ENCODE peak calls at places on chromosomes 11 and 22, in eight cellular contexts. L is foreskin fibroblast; I is PC-3; K is iPS-NIHi11; R is NCI-H2107; Q is OCI-LY7; V is CD4-positive, alpha-beta T cell; S is activated naive CD8-positive, alpha-beta T cell treated with anti-CD3 and anti-CD28 coated beads, Interleukin-2, amount 10 ng/mL, durations not matched to agents 7 days and 5 days. A is an unnamed sample.

GRCh38 chr11:104946907-104947306 is 21.5 kb downstream of the CASP4 start:
- DNase-seq in L (peak; percentile 23), I (peak; percentile 87), K (peak; percentile 24), R (no peak), Q (peak; percentile 37), V (no peak), S (no peak), A (peak; percentile 70)

GRCh38 chr22:27492566-27493201 is 308.9 kb downstream of the MN1 start:
- DNase-seq in L (no peak), I (no peak), K (no peak), R (no peak), Q (no peak), V (no peak), S (no peak), A (no peak)

GRCh38 chr11:83122766-83123165 is 34.2 kb upstream of the PCF11 start:
- DNase-seq in L (no peak), I (no peak), K (no peak), R (no peak), Q (no peak), V (no peak), S (no peak), A (no peak)

GRCh38 chr11:8776209-8776608 is 93.6 kb downstream of the RPL27A start:
- DNase-seq in L (no peak), I (no peak), K (no peak), R (no peak), Q (no peak), V (no peak), S (no peak), A (no peak)

GRCh38 chr11:72643547-72643946 is 30.7 kb downstream of the PDE2A start:
- DNase-seq in L (peak; percentile 20), I (peak; percentile 89), K (no peak), R (no peak), Q (no peak), V (no peak), S (no peak), A (peak; percentile 71)

GRCh38 chr22:25350551-25350971 is 131.1 kb downstream of the CRYBB2 start:
- DNase-seq in L (no peak), I (no peak), K (no peak), R (no peak), Q (no peak), V (no peak), S (no peak), A (no peak)

GRCh38 chr11:93541884-93542752 is 1.1 kb downstream of the SMCO4 start:
- DNase-seq in L (peak; percentile 52), I (peak; percentile 77), K (peak; percentile 72), R (no peak), Q (peak; percentile 76), V (peak; percentile 29), S (peak; percentile 44), A (peak; percentile 71)

GRCh38 chr11:26766996-26767395 is 45.1 kb upstream of the SLC5A12 start:
- DNase-seq in L (no peak), I (no peak), K (no peak), R (no peak), Q (no peak), V (no peak), S (no peak), A (no peak)

GRCh38 chr22:41360126-41360525 is 21.6 kb upstream of the TEF start:
- DNase-seq in L (no peak), I (no peak), K (peak; percentile 77), R (no peak), Q (no peak), V (no peak), S (no peak), A (no peak)

GRCh38 chr11:94525933-94526332 is 13.7 kb downstream of the C11orf97 start:
- DNase-seq in L (peak; percentile 56), I (peak; percentile 48), K (peak; percentile 29), R (no peak), Q (no peak), V (no peak), S (no peak), A (peak; percentile 63)

GRCh38 chr11:115869780-115870431 is 365.7 kb upstream of the CADM1 start:
- DNase-seq in L (no peak), I (peak; percentile 3), K (peak; percentile 71), R (peak; percentile 7), Q (peak; percentile 82), V (no peak), S (no peak), A (peak; percentile 33)

GRCh38 chr11:14360976-14361375 is 2.0 kb upstream of the RRAS2 start:
- DNase-seq in L (no peak), I (no peak), K (no peak), R (no peak), Q (no peak), V (no peak), S (no peak), A (no peak)

GRCh38 chr11:115317428-115318185 is 186.6 kb downstream of the CADM1 start:
- DNase-seq in L (no peak), I (no peak), K (no peak), R (no peak), Q (no peak), V (no peak), S (no peak), A (no peak)

GRCh38 chr11:1336836-1337646 is 27.6 kb upstream of the TOLLIP start:
- DNase-seq in L (no peak), I (no peak), K (peak; percentile 64), R (no peak), Q (peak; percentile 32), V (peak; percentile 49), S (peak; percentile 60), A (no peak)

GRCh38 chr11:71977743-71978418 is 20.8 kb upstream of the IL18BP start:
- DNase-seq in L (peak; percentile 26), I (peak; percentile 81), K (peak; percentile 62), R (peak; percentile 58), Q (peak; percentile 77), V (peak; percentile 24), S (no peak), A (peak; percentile 54)

GRCh38 chr11:12402027-12402426 is 24.7 kb downstream of the PARVA start:
- DNase-seq in L (no peak), I (no peak), K (no peak), R (no peak), Q (no peak), V (no peak), S (no peak), A (no peak)

GRCh38 chr11:132395434-132395833 is 1025.0 kb downstream of the NTM start:
- DNase-seq in L (no peak), I (no peak), K (no peak), R (no peak), Q (no peak), V (no peak), S (no peak), A (no peak)

GRCh38 chr11:120834686-120835225 is 189.1 kb upstream of the TBCEL start:
- DNase-seq in L (no peak), I (no peak), K (no peak), R (no peak), Q (no peak), V (no peak), S (no peak), A (no peak)

GRCh38 chr22:26937213-26937612 is 279.8 kb downstream of the MIAT start:
- DNase-seq in L (no peak), I (no peak), K (no peak), R (no peak), Q (no peak), V (no peak), S (no peak), A (no peak)

GRCh38 chr11:10382518-10382917 is 72.5 kb upstream of the AMPD3 start:
- DNase-seq in L (no peak), I (peak; percentile 47), K (peak; percentile 78), R (no peak), Q (peak; percentile 57), V (no peak), S (no peak), A (no peak)

GRCh38 chr11:70158757-70159389 is 44.2 kb upstream of the FADD start:
- DNase-seq in L (no peak), I (no peak), K (no peak), R (no peak), Q (no peak), V (no peak), S (no peak), A (no peak)

GRCh38 chr11:67379061-67380058 is 6.0 kb upstream of the CLCF1 start:
- DNase-seq in L (no peak), I (peak; percentile 85), K (no peak), R (no peak), Q (no peak), V (no peak), S (no peak), A (peak; percentile 61)

GRCh38 chr11:69587454-69588081 is 53.4 kb upstream of the CCND1 start:
- DNase-seq in L (peak; percentile 83), I (peak; percentile 90), K (no peak), R (no peak), Q (no peak), V (no peak), S (no peak), A (peak; percentile 70)

GRCh38 chr11:129214710-129215295 is 22.7 kb upstream of the ARHGAP32 start:
- DNase-seq in L (no peak), I (no peak), K (no peak), R (no peak), Q (no peak), V (no peak), S (no peak), A (no peak)

GRCh38 chr11:77178150-77178549 is 50.1 kb downstream of the MYO7A start:
- DNase-seq in L (no peak), I (no peak), K (no peak), R (no peak), Q (no peak), V (no peak), S (no peak), A (no peak)

GRCh38 chr11:66334605-66335442 is 1.4 kb downstream of the RIN1 start:
- DNase-seq in L (no peak), I (no peak), K (no peak), R (no peak), Q (no peak), V (no peak), S (peak; percentile 45), A (no peak)

GRCh38 chr11:33723238-33723881 is 12.9 kb downstream of the CD59 start:
- DNase-seq in L (peak; percentile 90), I (peak; percentile 80), K (no peak), R (no peak), Q (no peak), V (no peak), S (no peak), A (peak; percentile 81)

GRCh38 chr11:46183819-46184218 is 62.6 kb upstream of the PHF21A start:
- DNase-seq in L (peak; percentile 6), I (peak; percentile 90), K (no peak), R (no peak), Q (no peak), V (no peak), S (no peak), A (peak; percentile 91)

GRCh38 chr11:119691020-119691666 is 37.9 kb downstream of the NECTIN1 start:
- DNase-seq in L (no peak), I (no peak), K (no peak), R (no peak), Q (no peak), V (peak; percentile 13), S (peak; percentile 53), A (no peak)

GRCh38 chr11:77589521-77590193 is at the start of gene AQP11:
- DNase-seq in L (peak; percentile 80), I (peak; percentile 94), K (peak; percentile 93), R (peak; percentile 57), Q (no peak), V (no peak), S (peak; percentile 75), A (peak; percentile 49)

GRCh38 chr11:114317738-114318137 is 21.5 kb downstream of the NNMT start:
- DNase-seq in L (peak; percentile 47), I (peak; percentile 70), K (peak; percentile 55), R (no peak), Q (peak; percentile 16), V (no peak), S (no peak), A (no peak)

GRCh38 chr11:27119396-27119795 is 78.8 kb downstream of the BBOX1 start:
- DNase-seq in L (no peak), I (no peak), K (no peak), R (no peak), Q (no peak), V (no peak), S (no peak), A (no peak)

GRCh38 chr11:76419896-76420295 is 24.9 kb upstream of the EMSY start:
- DNase-seq in L (no peak), I (peak; percentile 32), K (peak; percentile 68), R (no peak), Q (peak; percentile 48), V (no peak), S (no peak), A (peak; percentile 10)

GRCh38 chr22:33803883-33804282 is 116.4 kb downstream of the LARGE1 start:
- DNase-seq in L (no peak), I (no peak), K (no peak), R (no peak), Q (no peak), V (no peak), S (no peak), A (no peak)